ENCODE peak calls at places on chromosomes 1 and 21, in eight cellular contexts. X is foreskin keratinocyte; Z is activated CD8-positive, alpha-beta T cell treated with anti-CD3 and anti-CD28 coated beads for 36 hours; H is CD4-positive, alpha-beta T cell; W is right atrium auricular region; I is astrocyte of the spinal cord; Q is RWPE1; N is GM12865. D is an unnamed sample.

GRCh38 chr1:235018161-235018560 is 110.5 kb downstream of the TOMM20 start:
- DNase-seq in X (peak), Z (no peak), H (no peak), W (no peak), I (peak), Q (peak), N (no peak), D (no peak)

GRCh38 chr1:89689234-89689633 is 56.3 kb downstream of the LRRC8C start:
- DNase-seq in X (no peak), Z (no peak), H (no peak), W (no peak), I (no peak), Q (no peak), N (no peak), D (no peak)

GRCh38 chr1:60213253-60213652 is 139.7 kb upstream of the C1orf87 start:
- DNase-seq in X (no peak), Z (no peak), H (no peak), W (no peak), I (no peak), Q (no peak), N (no peak), D (no peak)

GRCh38 chr1:236451796-236452373 is 57.8 kb downstream of the EDARADD start:
- DNase-seq in X (no peak), Z (peak), H (peak), W (no peak), I (no peak), Q (no peak), N (peak), D (no peak)

GRCh38 chr1:237098517-237098916 is 56.5 kb downstream of the RYR2 start:
- DNase-seq in X (no peak), Z (no peak), H (no peak), W (no peak), I (no peak), Q (no peak), N (no peak), D (no peak)

GRCh38 chr1:115702993-115703392 is 61.2 kb downstream of the VANGL1 start:
- DNase-seq in X (no peak), Z (no peak), H (no peak), W (no peak), I (no peak), Q (no peak), N (no peak), D (no peak)

GRCh38 chr1:6581561-6582305 is 1.9 kb downstream of the ZBTB48 start:
- DNase-seq in X (peak), Z (no peak), H (no peak), W (no peak), I (no peak), Q (peak), N (peak), D (no peak)

GRCh38 chr1:152398812-152399698 is 15.0 kb downstream of the CRNN start:
- DNase-seq in X (peak), Z (peak), H (peak), W (no peak), I (no peak), Q (peak), N (peak), D (no peak)

GRCh38 chr1:53307037-53307436 is 20.8 kb downstream of the LRP8 start:
- DNase-seq in X (no peak), Z (no peak), H (no peak), W (no peak), I (no peak), Q (no peak), N (no peak), D (no peak)

GRCh38 chr21:45404726-45405270 is at the start of gene COL18A1:
- DNase-seq in X (no peak), Z (peak), H (peak), W (no peak), I (peak), Q (peak), N (no peak), D (no peak)

GRCh38 chr1:37616330-37616729 is 18.4 kb downstream of the RSPO1 start:
- DNase-seq in X (no peak), Z (no peak), H (no peak), W (no peak), I (no peak), Q (no peak), N (no peak), D (no peak)

GRCh38 chr1:6801998-6802397 is 16.7 kb downstream of the CAMTA1 start:
- DNase-seq in X (peak), Z (no peak), H (no peak), W (no peak), I (peak), Q (no peak), N (no peak), D (no peak)

GRCh38 chr1:38138498-38139233 is 92.1 kb upstream of the POU3F1 start:
- DNase-seq in X (peak), Z (no peak), H (no peak), W (peak), I (peak), Q (peak), N (no peak), D (peak)

GRCh38 chr1:159653201-159653600 is 61.2 kb downstream of the CRP start:
- DNase-seq in X (no peak), Z (no peak), H (no peak), W (no peak), I (peak), Q (no peak), N (no peak), D (no peak)

GRCh38 chr21:35164380-35164779 is 115.3 kb upstream of the RUNX1 start:
- DNase-seq in X (no peak), Z (no peak), H (no peak), W (no peak), I (no peak), Q (no peak), N (no peak), D (no peak)

GRCh38 chr1:56688522-56689026 is 43.5 kb downstream of the PRKAA2 start:
- DNase-seq in X (peak), Z (no peak), H (no peak), W (no peak), I (peak), Q (peak), N (peak), D (no peak)

DNA sequence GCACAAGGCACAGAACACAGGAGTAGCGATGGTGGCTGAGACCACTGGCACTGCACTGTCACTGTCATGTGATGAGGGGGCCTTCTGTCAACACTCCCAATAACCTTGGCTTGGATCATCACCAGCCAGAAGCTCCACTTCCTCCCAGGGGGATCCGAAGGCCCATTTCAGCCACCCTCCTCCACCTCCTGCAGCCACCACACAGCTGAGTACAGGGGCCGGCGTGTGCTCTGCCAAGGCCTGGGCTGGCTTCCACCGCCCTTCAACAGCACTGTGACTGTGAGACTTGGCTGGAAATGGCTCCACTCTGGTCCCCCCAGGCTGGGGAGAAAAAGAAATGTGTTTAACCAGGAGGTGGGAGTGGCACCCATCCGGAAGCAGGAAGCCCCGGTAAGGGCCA is 9.9 kb upstream of the NADK start:
- DNase-seq in X (no peak), Z (no peak), H (no peak), W (no peak), I (no peak), Q (no peak), N (no peak), D (no peak)
- TF ChIP-seq CTCF in X (no peak), Z (no peak), H (no peak), W (no peak), I (no peak), Q (no peak), N (no peak), D (no peak)

DNA sequence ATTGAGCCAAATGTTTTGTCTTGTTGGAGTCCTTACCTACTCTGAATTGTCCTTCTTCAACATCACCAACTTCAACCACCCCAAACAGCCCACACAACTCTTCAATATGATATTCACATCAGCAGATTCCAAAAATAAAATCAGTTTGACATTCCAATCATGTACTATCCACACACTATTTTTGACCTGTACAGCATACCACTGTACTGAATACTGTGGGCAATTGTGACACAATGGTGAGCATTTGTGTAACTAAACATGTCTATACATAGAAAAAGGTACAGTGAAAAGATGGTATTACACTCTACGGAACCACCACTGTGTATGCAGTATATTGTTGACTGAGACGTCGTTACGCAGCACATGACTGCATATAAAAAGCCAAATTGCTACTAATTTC is 223.1 kb downstream of the KCNT2 start:
- DNase-seq in X (no peak), Z (no peak), H (no peak), W (no peak), I (no peak), Q (no peak), N (no peak), D (no peak)
- TF ChIP-seq CTCF in X (no peak), Z (no peak), H (no peak), W (no peak), I (no peak), Q (no peak), N (no peak), D (no peak)

DNA sequence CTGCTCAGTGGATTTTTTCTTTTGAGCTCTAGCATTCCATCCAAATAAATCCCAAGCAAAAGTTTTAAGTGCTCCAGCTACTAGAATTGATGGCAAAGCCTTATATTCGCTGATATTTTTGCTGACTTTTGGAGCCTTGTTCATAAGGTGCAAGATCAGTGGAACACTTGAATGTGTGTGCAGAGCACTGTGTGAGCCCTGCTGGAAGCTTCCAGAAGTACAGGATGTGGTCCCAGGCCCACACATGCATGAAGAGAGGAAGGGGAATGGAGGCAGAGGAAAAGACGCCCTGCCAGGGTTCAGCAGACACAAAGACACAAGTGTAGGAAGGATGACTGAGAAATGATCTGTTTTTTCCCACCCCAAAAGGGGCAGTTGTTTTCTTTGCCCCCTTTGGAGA is 169.4 kb downstream of the KCNJ6 start:
- DNase-seq in X (no peak), Z (no peak), H (no peak), W (no peak), I (no peak), Q (no peak), N (no peak), D (no peak)
- TF ChIP-seq CTCF in X (peak), Z (no peak), H (no peak), W (no peak), I (peak), Q (no peak), N (no peak), D (no peak)

DNA sequence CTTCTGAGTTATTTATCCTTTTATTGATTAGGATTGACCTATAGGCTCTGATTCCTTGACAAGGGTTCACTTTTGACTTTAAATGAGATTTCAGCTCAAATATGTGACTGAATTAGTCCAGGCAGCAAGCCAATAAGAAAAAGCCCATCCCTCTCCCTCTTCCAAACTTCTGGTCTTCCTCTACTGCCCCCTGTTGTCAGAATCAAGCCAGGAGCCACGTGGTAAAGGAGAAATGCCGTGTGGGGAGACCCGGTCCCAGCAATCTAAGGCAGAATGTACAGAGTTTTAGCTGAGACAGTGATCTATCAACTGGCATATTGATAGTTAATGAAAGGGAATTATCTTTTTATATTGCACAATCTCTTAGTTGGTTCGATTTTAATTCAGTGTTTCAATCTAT is 5.2 kb downstream of the ADAMTS5 start:
- DNase-seq in X (no peak), Z (peak), H (no peak), W (no peak), I (no peak), Q (no peak), N (no peak), D (no peak)
- TF ChIP-seq CTCF in X (peak), Z (no peak), H (no peak), W (no peak), I (peak), Q (no peak), N (no peak), D (no peak)

D was measured in omental fat pad.